ENCODE peak calls at places on chromosomes 13 and 19, in seven cellular contexts. Q, W, G, Y, B, K and R are unnamed samples.

GRCh38 chr13:30257433-30258099 is 49.8 kb downstream of the KATNAL1 start:
- DNase-seq in W (no peak), Y (no peak), G (no peak), K (peak), B (peak), Q (peak), R (no peak)

GRCh38 chr13:51479199-51479523 is 26.3 kb upstream of the INTS6 start:
- DNase-seq in G (no peak), W (no peak), K (peak), Y (no peak), B (no peak), Q (no peak), R (no peak)

GRCh38 chr13:25699600-25699999 is 327.8 kb downstream of the ATP8A2 start:
- DNase-seq in K (no peak), B (no peak), Q (no peak), G (no peak), Y (no peak), W (no peak), R (no peak)

GRCh38 chr13:104137416-104137815 is 1071.2 kb upstream of the SLC10A2 start:
- DNase-seq in Y (no peak), K (no peak), G (no peak), Q (no peak), W (no peak), B (no peak), R (no peak)

GRCh38 chr19:6133231-6133630 is 2.2 kb upstream of the ACSBG2 start:
- DNase-seq in K (no peak), Q (no peak), G (no peak), B (no peak), W (no peak), Y (no peak), R (no peak)

GRCh38 chr13:70183041-70183440 is 74.8 kb upstream of the KLHL1 start:
- DNase-seq in K (no peak), W (no peak), B (no peak), Y (no peak), G (no peak), Q (no peak), R (no peak)

GRCh38 chr19:1401138-1401888 is at the start of gene GAMT:
- DNase-seq in Q (peak), B (peak), G (peak), K (peak), W (peak), Y (peak), R (no peak)

GRCh38 chr13:110317093-110317492 is 10.0 kb downstream of the COL4A2 start:
- DNase-seq in Y (no peak), G (no peak), B (no peak), Q (no peak), W (no peak), K (no peak), R (no peak)

GRCh38 chr19:47613165-47614146 is 4.5 kb downstream of the BICRA start:
- DNase-seq in K (peak), W (no peak), G (no peak), Q (no peak), Y (no peak), B (peak), R (no peak)

GRCh38 chr19:38538793-38539528 is 78.8 kb downstream of the MAP4K1 start:
- DNase-seq in Y (no peak), Q (no peak), W (no peak), G (peak), B (no peak), K (no peak), R (no peak)

GRCh38 chr13:38415233-38415632 is 65.6 kb downstream of the UFM1 start:
- DNase-seq in Y (peak), K (no peak), G (no peak), W (no peak), Q (peak), B (no peak), R (no peak)

GRCh38 chr19:51192689-51193088 is 32.2 kb upstream of the CD33 start:
- DNase-seq in Q (no peak), B (no peak), G (no peak), K (no peak), Y (no peak), W (no peak), R (no peak)

GRCh38 chr13:49690133-49690989 is 925 bp downstream of the EBPL start:
- DNase-seq in G (no peak), Q (no peak), B (no peak), W (no peak), Y (peak), K (no peak), R (no peak)

GRCh38 chr19:31553112-31553843 is 204.0 kb upstream of the TSHZ3 start:
- DNase-seq in Q (no peak), K (no peak), W (no peak), B (no peak), G (no peak), Y (no peak), R (no peak)

GRCh38 chr13:67614577-67614976 is 384.4 kb upstream of the PCDH9 start:
- DNase-seq in Q (no peak), B (no peak), K (no peak), W (no peak), Y (no peak), G (no peak), R (no peak)

GRCh38 chr19:13610042-13610691 is 103.9 kb upstream of the CACNA1A start:
- DNase-seq in B (no peak), G (no peak), K (no peak), Y (no peak), W (no peak), Q (no peak), R (no peak)

GRCh38 chr13:22271963-22272362 is 601.1 kb downstream of the FGF9 start:
- DNase-seq in K (no peak), Q (no peak), Y (no peak), B (no peak), W (no peak), G (no peak), R (no peak)

GRCh38 chr19:45215391-45216191 is 29.6 kb downstream of the EXOC3L2 start:
- DNase-seq in Q (no peak), Y (no peak), B (no peak), G (no peak), W (peak), K (no peak), R (no peak)

GRCh38 chr19:6055013-6055795 is 55.1 kb downstream of the RFX2 start:
- DNase-seq in Y (no peak), B (no peak), G (no peak), K (no peak), W (no peak), Q (no peak), R (no peak)

GRCh38 chr13:24182703-24183081 is 22.2 kb downstream of the SPATA13 start:
- DNase-seq in W (no peak), B (no peak), Y (no peak), G (no peak), Q (no peak), K (no peak), R (no peak)

GRCh38 chr19:49503582-49503962 is 7.3 kb downstream of the RPS11 start:
- DNase-seq in G (no peak), Y (no peak), K (no peak), W (no peak), B (no peak), Q (no peak), R (no peak)

GRCh38 chr13:36131931-36132297 is 732 bp upstream of the DCLK1 start:
- DNase-seq in B (peak), Y (no peak), W (peak), Q (no peak), G (no peak), K (peak), R (no peak)

GRCh38 chr13:51249767-51250741 is 27.9 kb downstream of the FAM124A start:
- DNase-seq in B (no peak), K (no peak), G (no peak), W (no peak), Q (peak), Y (peak), R (no peak)

GRCh38 chr13:48334534-48335127 is 31.1 kb downstream of the RB1 start:
- DNase-seq in Q (peak), K (peak), Y (no peak), W (no peak), G (no peak), B (no peak), R (no peak)

GRCh38 chr19:45814851-45815481 is at the start of gene RSPH6A:
- DNase-seq in G (no peak), Q (no peak), B (no peak), Y (no peak), K (no peak), W (no peak), R (no peak)

GRCh38 chr19:38838208-38838985 is 6.8 kb upstream of the ECH1 start:
- DNase-seq in W (no peak), B (no peak), Q (no peak), Y (no peak), G (no peak), K (no peak), R (no peak)

GRCh38 chr19:57903298-57904174 is 12.9 kb downstream of the ZNF417 start:
- DNase-seq in Y (peak), W (no peak), B (no peak), G (no peak), K (peak), Q (no peak), R (no peak)

GRCh38 chr13:50126378-50127016 is 111.3 kb downstream of the KCNRG start:
- DNase-seq in Y (no peak), W (no peak), K (peak), Q (no peak), G (peak), B (no peak), R (no peak)

GRCh38 chr19:53101518-53101917 is 1.7 kb downstream of the ZNF160 start:
- DNase-seq in Y (peak), G (no peak), W (no peak), Q (no peak), B (no peak), K (no peak), R (no peak)

GRCh38 chr13:111216166-111216960 is 101.3 kb downstream of the ARHGEF7 start:
- DNase-seq in K (no peak), W (no peak), G (peak), Y (peak), Q (peak), B (no peak), R (peak)

GRCh38 chr13:114020750-114021463 is 47.0 kb upstream of the C13orf46 start:
- DNase-seq in K (no peak), Y (no peak), Q (no peak), W (peak), B (no peak), G (no peak), R (no peak)

GRCh38 chr19:41951686-41952172 is 7.4 kb downstream of the RABAC1 start:
- DNase-seq in Q (peak), G (peak), K (peak), W (peak), B (peak), Y (peak), R (peak)

GRCh38 chr19:40321076-40321475 is 27.1 kb downstream of the C19orf47 start:
- DNase-seq in K (no peak), W (no peak), B (no peak), Q (no peak), G (no peak), Y (no peak), R (no peak)

GRCh38 chr19:46678110-46678732 is 17.2 kb upstream of the DACT3 start:
- DNase-seq in Y (peak), W (no peak), Q (peak), B (no peak), G (peak), K (no peak), R (no peak)

GRCh38 chr13:23695711-23696512 is 125.7 kb downstream of the TNFRSF19 start:
- DNase-seq in G (peak), Y (peak), K (no peak), Q (peak), W (peak), B (no peak), R (no peak)

GRCh38 chr19:1206063-1206732 is 620 bp downstream of the STK11 start:
- DNase-seq in K (no peak), Q (no peak), Y (no peak), W (no peak), B (no peak), G (no peak), R (no peak)

GRCh38 chr19:3618144-3618810 is 8.3 kb downstream of the CACTIN start:
- DNase-seq in Q (peak), B (peak), K (peak), G (peak), Y (peak), W (peak), R (peak)

GRCh38 chr13:84399320-84400085 is 517.2 kb upstream of the SLITRK1 start:
- DNase-seq in G (no peak), Q (no peak), B (no peak), W (no peak), Y (no peak), K (no peak), R (no peak)

GRCh38 chr13:80524447-80525215 is 183.7 kb upstream of the SPRY2 start:
- DNase-seq in K (no peak), G (no peak), W (no peak), Q (no peak), B (no peak), Y (no peak), R (no peak)